ENCODE peak calls at places on chromosomes 7 and 10, in five cellular contexts. G is RWPE2; P is aorta; C is CD8-positive, alpha-beta memory T cell; R is naive thymus-derived CD4-positive, alpha-beta T cell. V is an unnamed sample.

GRCh38 chr7:44846816-44847508 is 925 bp downstream of the H2AZ2 start:
- DNase-seq in G (no peak), P (no peak), C (no peak), R (no peak), V (no peak)

GRCh38 chr7:143384741-143385631 is 3.8 kb downstream of the ZYX start:
- DNase-seq in G (no peak), P (peak; percentile 54), C (no peak), R (no peak), V (no peak)

GRCh38 chr7:93055543-93056107 is 62.2 kb downstream of the SAMD9 start:
- DNase-seq in G (no peak), P (no peak), C (peak; percentile 35), R (peak; percentile 40), V (peak; percentile 40)

GRCh38 chr10:129637841-129638240 is 170.8 kb downstream of the MGMT start:
- DNase-seq in G (no peak), P (no peak), C (no peak), R (no peak), V (no peak)

GRCh38 chr10:50224330-50224952 is 26.9 kb downstream of the ASAH2 start:
- DNase-seq in G (no peak), P (no peak), C (peak; percentile 11), R (no peak), V (peak; percentile 12)

GRCh38 chr7:144391823-144392255 is 11.7 kb downstream of the NOBOX start:
- DNase-seq in G (no peak), P (no peak), C (peak; percentile 44), R (peak; percentile 59), V (no peak)

GRCh38 chr10:8967004-8967530 is 912.6 kb downstream of the GATA3 start:
- DNase-seq in G (no peak), P (no peak), C (no peak), R (no peak), V (no peak)

GRCh38 chr7:43341132-43341531 is 228.7 kb downstream of the HECW1 start:
- DNase-seq in G (no peak), P (no peak), C (no peak), R (no peak), V (no peak)

GRCh38 chr10:34526186-34526585 is 288.9 kb downstream of the PARD3 start:
- DNase-seq in G (no peak), P (no peak), C (no peak), R (no peak), V (peak; percentile 47)

GRCh38 chr7:90312745-90313144 is 8.4 kb downstream of the FAM237B start:
- DNase-seq in G (no peak), P (no peak), C (no peak), R (peak; percentile 13), V (no peak)

GRCh38 chr7:128794020-128794419 is 2.3 kb downstream of the CCDC136 start:
- DNase-seq in G (no peak), P (no peak), C (no peak), R (no peak), V (no peak)

GRCh38 chr10:71068811-71069411 is 143.5 kb upstream of the UNC5B start:
- DNase-seq in G (no peak), P (peak; percentile 84), C (no peak), R (no peak), V (no peak)

GRCh38 chr10:31847518-31847917 is 81.1 kb downstream of the ARHGAP12 start:
- DNase-seq in G (no peak), P (no peak), C (no peak), R (no peak), V (no peak)

GRCh38 chr10:13528875-13529713 is at the start of gene BEND7:
- DNase-seq in G (no peak), P (no peak), C (no peak), R (no peak), V (no peak)

GRCh38 chr7:55273186-55273980 is 91.8 kb upstream of the LANCL2 start:
- DNase-seq in G (no peak), P (no peak), C (no peak), R (no peak), V (no peak)
- H3K27me3 ChIP-seq in G (no peaks in the 10 kb centered on the region), P (no peaks in the 10 kb centered on the region), C (no peaks in the 10 kb centered on the region), R (no peaks in the 10 kb centered on the region), V (no peaks in the 10 kb centered on the region)

GRCh38 chr7:157024716-157025115 is 14.3 kb upstream of the MNX1 start:
- DNase-seq in G (no peak), P (no peak), C (no peak), R (no peak), V (no peak)

GRCh38 chr7:157032128-157032527 is 21.7 kb upstream of the MNX1 start:
- DNase-seq in G (no peak), P (no peak), C (no peak), R (no peak), V (no peak)

GRCh38 chr7:157028528-157028903 is 18.1 kb upstream of the MNX1 start:
- DNase-seq in G (no peak), P (no peak), C (no peak), R (no peak), V (no peak)

GRCh38 chr7:157023589-157023905 is 13.1 kb upstream of the MNX1 start:
- DNase-seq in G (no peak), P (no peak), C (no peak), R (no peak), V (no peak)

DNA sequence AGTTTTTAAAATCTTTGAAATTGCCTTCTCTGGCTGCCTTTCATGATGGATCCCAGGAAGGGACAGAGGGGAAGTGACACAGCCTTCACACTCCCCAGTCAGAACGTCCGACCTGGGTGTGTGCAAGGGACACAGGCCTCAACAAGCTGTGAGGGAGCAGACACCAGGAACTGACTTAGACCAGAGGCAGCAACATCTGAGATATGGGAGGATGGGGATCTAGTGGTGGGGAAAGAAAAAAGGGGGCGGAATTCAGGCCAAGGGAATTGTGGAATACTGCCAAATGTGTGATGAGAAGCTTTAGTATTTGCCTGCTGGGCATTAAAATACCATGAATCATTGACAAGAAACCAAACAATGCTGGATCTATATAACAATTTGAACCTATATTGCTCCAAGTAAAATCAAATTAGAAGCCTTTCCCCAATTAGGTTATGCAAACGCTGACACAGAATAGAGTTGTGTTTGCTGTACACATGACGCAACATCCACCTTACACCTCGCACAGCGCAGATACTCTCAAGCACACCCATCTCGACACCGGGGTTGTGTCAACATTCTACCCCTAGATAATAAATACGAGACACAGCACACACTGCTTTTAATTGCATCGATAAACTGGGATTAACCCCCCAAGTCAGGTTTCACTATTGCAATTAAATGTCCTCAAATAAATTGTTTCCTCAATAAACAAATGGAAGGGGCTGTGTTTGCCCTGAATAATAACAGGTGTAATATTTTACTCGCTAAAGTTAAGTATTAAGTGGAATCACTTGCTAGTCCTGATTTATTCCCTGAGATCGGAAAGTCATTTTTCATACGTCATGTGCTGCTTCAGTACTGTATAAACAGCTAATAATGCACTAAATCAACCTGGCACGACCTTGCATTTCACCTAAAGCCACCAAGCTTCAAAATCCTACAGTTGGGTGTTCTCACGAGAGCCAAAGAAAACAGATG is 17.4 kb upstream of the MNX1 start:
- DNase-seq in G (no peak), P (no peak), C (no peak), R (no peak), V (no peak)
- H3K27me3 ChIP-seq in G (peaks cover 25% of the 10 kb centered on the region), P (no peaks in the 10 kb centered on the region), C (peaks cover 15% of the 10 kb centered on the region), R (no peaks in the 10 kb centered on the region), V (peaks cover 59% of the 10 kb centered on the region)

DNA sequence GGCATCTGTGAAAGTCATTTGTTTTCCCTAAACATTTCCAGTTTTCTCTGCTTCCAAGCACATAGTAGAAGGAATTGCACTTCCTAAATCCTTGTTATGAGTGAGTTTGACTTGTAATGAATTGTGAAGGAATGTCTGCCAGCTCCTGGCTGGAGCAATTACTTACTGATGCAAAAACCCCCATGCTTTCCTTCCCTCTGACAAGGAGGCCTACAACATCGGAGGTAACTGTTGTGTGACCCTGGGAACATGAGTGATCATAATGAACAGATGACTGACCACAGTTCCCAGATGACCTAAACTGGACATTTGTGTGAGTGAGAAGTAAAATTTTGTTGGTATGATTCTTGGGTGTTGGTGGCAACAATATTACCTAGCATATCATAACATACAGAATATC is 21.4 kb upstream of the CPVL start:
- DNase-seq in G (no peak), P (no peak), C (no peak), R (no peak), V (no peak)
- H3K27me3 ChIP-seq in G (no peaks in the 10 kb centered on the region), P (no peaks in the 10 kb centered on the region), C (no peaks in the 10 kb centered on the region), R (no peaks in the 10 kb centered on the region), V (no peaks in the 10 kb centered on the region)

GRCh38 chr7:157003445-157004049 is 6.9 kb downstream of the MNX1 start:
- DNase-seq in G (no peak), P (no peak), C (no peak), R (no peak), V (no peak)

GRCh38 chr7:157002819-157003421 is 7.5 kb downstream of the MNX1 start:
- DNase-seq in G (no peak), P (no peak), C (no peak), R (no peak), V (peak; percentile 20)

GRCh38 chr7:157004839-157005455 is 5.5 kb downstream of the MNX1 start:
- DNase-seq in G (no peak), P (no peak), C (no peak), R (no peak), V (no peak)

GRCh38 chr7:157005456-157006204 is 4.8 kb downstream of the MNX1 start:
- DNase-seq in G (no peak), P (no peak), C (no peak), R (no peak), V (no peak)

DNA sequence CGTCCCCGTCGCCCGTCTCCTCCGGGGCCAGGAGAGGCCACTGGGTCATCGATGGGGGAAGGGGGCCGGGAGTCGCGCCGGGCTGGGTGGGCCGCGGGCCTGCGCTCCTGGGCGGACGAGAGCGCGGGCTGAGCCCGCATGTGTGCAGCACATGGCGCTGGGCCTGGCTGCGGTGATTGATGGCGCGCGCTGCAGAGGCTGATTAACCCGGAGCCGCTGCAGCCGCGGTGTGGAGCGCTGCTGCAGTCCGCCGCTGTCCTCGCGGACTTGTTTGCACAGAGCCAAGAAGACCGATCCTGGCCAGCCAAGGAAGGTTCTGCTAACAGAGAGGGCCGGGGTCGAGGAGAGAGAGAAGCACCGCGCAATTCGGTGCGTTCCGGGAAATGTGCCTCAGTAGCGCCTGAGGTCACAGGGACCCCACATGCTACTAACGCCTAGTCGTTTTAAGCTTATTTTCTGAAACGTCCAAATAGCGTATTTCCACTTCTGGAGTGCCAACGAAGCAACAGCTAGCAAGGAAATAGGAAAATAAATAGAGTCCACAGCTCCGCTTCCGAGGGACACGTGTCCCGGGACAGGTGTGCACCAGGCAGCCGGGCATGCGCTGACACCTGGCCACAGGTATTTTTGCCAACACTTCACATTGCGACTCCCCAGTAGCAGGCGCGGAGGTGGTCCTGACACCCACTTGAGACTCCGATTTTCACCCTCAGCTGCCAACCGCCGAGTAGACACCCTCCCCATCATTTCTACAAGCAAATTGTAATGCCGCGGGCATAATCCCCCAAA is 6.2 kb downstream of the MNX1 start:
- DNase-seq in G (no peak), P (no peak), C (no peak), R (no peak), V (peak; percentile 28)
- H3K27me3 ChIP-seq in G (peaks cover 91% of the 10 kb centered on the region), P (no peaks in the 10 kb centered on the region), C (peaks cover 33% of the 10 kb centered on the region), R (peaks cover 19% of the 10 kb centered on the region), V (peaks cover 90% of the 10 kb centered on the region)

DNA sequence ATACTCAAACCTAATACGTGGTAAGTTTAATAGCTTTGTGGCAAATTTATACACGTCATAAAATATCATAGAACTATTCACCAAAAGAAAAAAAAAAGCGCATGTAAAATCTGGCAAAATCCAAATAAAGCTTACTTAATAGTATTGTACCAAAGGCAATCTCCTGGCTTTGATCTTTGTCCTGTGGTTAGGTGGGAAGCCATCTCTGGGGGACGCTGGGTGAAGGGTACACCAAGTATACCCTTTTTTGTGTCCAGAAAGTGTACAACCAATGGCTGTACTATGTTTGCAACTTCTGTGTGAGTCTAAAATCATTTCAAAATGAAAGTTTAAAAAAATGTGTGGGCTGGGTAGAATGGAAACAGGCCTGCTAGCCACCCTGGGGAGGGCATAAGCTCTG is 47.6 kb upstream of the ENO4 start:
- DNase-seq in G (no peak), P (no peak), C (no peak), R (no peak), V (no peak)
- H3K27me3 ChIP-seq in G (no peaks in the 10 kb centered on the region), P (no peaks in the 10 kb centered on the region), C (no peaks in the 10 kb centered on the region), R (no peaks in the 10 kb centered on the region), V (no peaks in the 10 kb centered on the region)